ENCODE peak calls at places on chromosomes 2 and 18, in nine cellular contexts. K is amniotic stem cell; Q is HAP-1; N is stimulated activated CD8-positive, alpha-beta memory T cell treated with anti-CD3 and anti-CD28 coated beads, Interleukin-12 subunit alpha, Interleukin-12 subunit beta, amount 100 ng/mL, for 4 hours; Y is progenitor cell of endocrine pancreas; Z is foreskin keratinocyte; B is lower lobe of right lung; U is stimulated activated naive CD4-positive, alpha-beta T cell treated with Interleukin-2 at 50 U/mL for 16 hours; I is right cardiac atrium. E is an unnamed sample.

GRCh38 chr2:75424936-75425619 is 135.7 kb downstream of the EVA1A start:
- DNase-seq in U (no peak), B (no peak), Q (no peak), Y (no peak), Z (peak; percentile 18), K (no peak), N (no peak), I (no peak), E (peak; percentile 3)

GRCh38 chr2:190882831-190883582 is 2.4 kb downstream of the GLS start:
- DNase-seq in N (no peak), B (no peak), Y (no peak), Q (no peak), K (no peak), U (no peak), Z (no peak), I (no peak), E (no peak)

GRCh38 chr18:37568671-37569070 is 3.1 kb upstream of the CELF4 start:
- DNase-seq in K (no peak), Y (no peak), Q (no peak), Z (no peak), B (no peak), U (no peak), N (no peak), I (no peak), E (no peak)

GRCh38 chr2:7752291-7752690 is 835.1 kb downstream of the RNF144A start:
- DNase-seq in U (no peak), N (no peak), Q (no peak), K (no peak), B (no peak), I (no peak), Z (no peak), Y (no peak), E (no peak)

GRCh38 chr2:12766421-12766879 is 49.7 kb downstream of the TRIB2 start:
- DNase-seq in Z (peak; percentile 61), I (no peak), Y (no peak), B (no peak), U (no peak), K (no peak), N (no peak), Q (no peak), E (no peak)

GRCh38 chr2:144489315-144489920 is 30.5 kb downstream of the ZEB2 start:
- DNase-seq in Y (no peak), U (no peak), B (no peak), N (no peak), K (no peak), Q (no peak), I (no peak), Z (no peak), E (no peak)

GRCh38 chr2:8636691-8637636 is 44.9 kb upstream of the ID2 start:
- DNase-seq in B (peak; percentile 31), I (no peak), Z (no peak), Q (peak; percentile 64), K (no peak), Y (no peak), N (no peak), U (no peak), E (no peak)

GRCh38 chr2:216761809-216762208 is 66.5 kb upstream of the IGFBP5 start:
- DNase-seq in U (no peak), B (no peak), Y (no peak), I (no peak), Z (no peak), N (no peak), K (no peak), Q (no peak), E (no peak)

GRCh38 chr2:20593072-20594034 is 57.5 kb downstream of the HS1BP3 start:
- DNase-seq in I (peak; percentile 80), U (no peak), Z (peak; percentile 97), Q (no peak), B (peak; percentile 90), Y (no peak), K (peak; percentile 5), N (no peak), E (peak; percentile 92)

GRCh38 chr2:37026050-37026449 is 58.1 kb downstream of the HEATR5B start:
- DNase-seq in Q (peak; percentile 33), Z (no peak), I (no peak), B (no peak), N (no peak), U (no peak), Y (no peak), K (no peak), E (no peak)

GRCh38 chr2:173715483-173715882 is 249.7 kb downstream of the SP3 start:
- DNase-seq in Y (no peak), N (no peak), K (no peak), Z (peak; percentile 83), U (no peak), I (no peak), B (no peak), Q (peak; percentile 33), E (no peak)

GRCh38 chr2:209368924-209369323 is 54.9 kb upstream of the MAP2 start:
- DNase-seq in K (no peak), N (no peak), Z (peak; percentile 100), U (no peak), Q (no peak), B (peak; percentile 72), I (no peak), Y (no peak), E (no peak)

E was measured in upper lobe of left lung.